ENCODE peak calls at places on chromosomes 5 and 9, in ten cellular contexts. Q, R, W, N, H, E, J, M, S and Z are unnamed samples. For H3K27me3, the result is how much of the 10 kb centered on the place peaks cover.

GRCh38 chr5:128825826-128826225 is 139.5 kb upstream of the SLC27A6 start:
- DNase-seq in Q (no peak), R (no peak), W (no peak), N (peak), H (peak), E (no peak), J (no peak), M (peak), S (no peak), Z (peak)

GRCh38 chr5:34735436-34736426 is 79.6 kb downstream of the RAI14 start:
- DNase-seq in Q (no peak), R (no peak), W (no peak), N (peak), H (no peak), E (no peak), J (no peak), M (peak), S (no peak), Z (no peak)

GRCh38 chr5:53091304-53091703 is 18.3 kb downstream of the MOCS2 start:
- DNase-seq in Q (no peak), R (no peak), W (no peak), N (peak), H (peak), E (no peak), J (no peak), M (peak), S (no peak), Z (peak)

GRCh38 chr5:154967419-154968024 is 26.6 kb downstream of the MRPL22 start:
- DNase-seq in Q (no peak), R (no peak), W (no peak), N (peak), H (peak), E (no peak), J (no peak), M (peak), S (peak), Z (peak)

GRCh38 chr5:180684623-180685161 is 35.3 kb upstream of the FLT4 start:
- DNase-seq in Q (peak), R (peak), W (no peak), N (no peak), H (no peak), E (no peak), J (no peak), M (no peak), S (no peak), Z (no peak)

GRCh38 chr5:98911221-98912040 is 17.4 kb downstream of the CHD1 start:
- DNase-seq in Q (no peak), R (no peak), W (no peak), N (no peak), H (peak), E (no peak), J (no peak), M (no peak), S (no peak), Z (no peak)

GRCh38 chr5:90983148-90983547 is 400.0 kb downstream of the ARRDC3 start:
- DNase-seq in Q (no peak), R (no peak), W (no peak), N (peak), H (peak), E (no peak), J (no peak), M (peak), S (peak), Z (peak)

GRCh38 chr5:58794875-58795274 is 212.0 kb downstream of the RAB3C start:
- DNase-seq in Q (no peak), R (no peak), W (no peak), N (no peak), H (peak), E (no peak), J (no peak), M (no peak), S (no peak), Z (no peak)

GRCh38 chr5:122093861-122094650 is 16.0 kb upstream of the LOX start:
- DNase-seq in Q (no peak), R (no peak), W (no peak), N (peak), H (peak), E (no peak), J (no peak), M (no peak), S (no peak), Z (no peak)

GRCh38 chr5:56409331-56410190 is 176.4 kb upstream of the ANKRD55 start:
- DNase-seq in Q (no peak), R (no peak), W (no peak), N (peak), H (peak), E (no peak), J (no peak), M (peak), S (peak), Z (peak)

GRCh38 chr9:133154097-133154989 is 9.4 kb downstream of the GBGT1 start:
- DNase-seq in Q (no peak), R (no peak), W (no peak), N (no peak), H (no peak), E (no peak), J (no peak), M (no peak), S (no peak), Z (no peak)

GRCh38 chr5:38994329-38994927 is 79.8 kb downstream of the RICTOR start:
- DNase-seq in Q (peak), R (no peak), W (no peak), N (peak), H (peak), E (no peak), J (peak), M (peak), S (peak), Z (peak)

GRCh38 chr9:79477955-79478751 is 93.6 kb upstream of the TLE4 start:
- DNase-seq in Q (peak), R (peak), W (no peak), N (peak), H (peak), E (no peak), J (peak), M (no peak), S (peak), Z (peak)

GRCh38 chr9:93297659-93298497 is 113.9 kb downstream of the WNK2 start:
- DNase-seq in Q (no peak), R (no peak), W (peak), N (no peak), H (no peak), E (no peak), J (peak), M (no peak), S (no peak), Z (no peak)

GRCh38 chr9:133184971-133185370 is 21.3 kb upstream of the GBGT1 start:
- DNase-seq in Q (peak), R (no peak), W (no peak), N (peak), H (peak), E (no peak), J (no peak), M (peak), S (peak), Z (peak)

GRCh38 chr5:177988989-177989625 is 6.9 kb downstream of the PROP1 start:
- DNase-seq in Q (no peak), R (no peak), W (no peak), N (no peak), H (no peak), E (no peak), J (no peak), M (no peak), S (no peak), Z (no peak)

GRCh38 chr9:22528485-22528884 is 81.9 kb downstream of the DMRTA1 start:
- DNase-seq in Q (no peak), R (no peak), W (no peak), N (peak), H (no peak), E (no peak), J (no peak), M (peak), S (no peak), Z (no peak)

GRCh38 chr9:125663127-125663526 is 43.9 kb downstream of the MAPKAP1 start:
- DNase-seq in Q (no peak), R (no peak), W (no peak), N (peak), H (peak), E (no peak), J (no peak), M (peak), S (no peak), Z (peak)

DNA sequence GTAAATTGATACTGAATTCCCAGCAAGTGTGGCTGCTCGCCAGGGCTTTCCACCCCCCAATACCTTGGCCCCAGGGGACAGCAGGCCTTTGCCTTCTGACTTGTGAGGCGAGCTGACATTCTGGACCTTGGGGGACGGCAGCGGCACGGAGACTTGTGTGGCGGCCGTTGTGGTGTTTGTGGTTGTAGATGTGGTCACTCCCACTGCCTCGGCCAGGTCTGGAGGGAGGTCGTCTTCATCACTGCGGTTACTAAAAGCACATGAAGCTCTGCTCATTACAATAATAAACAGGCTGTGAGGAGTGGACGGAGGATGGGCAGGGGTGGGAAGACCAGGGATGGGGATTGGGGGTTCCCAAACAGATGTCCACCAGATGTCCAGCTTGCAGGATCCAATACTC is 27.1 kb upstream of the FRRS1L start:
- DNase-seq in Q (no peak), R (no peak), W (no peak), N (no peak), H (peak), E (no peak), J (no peak), M (peak), S (no peak), Z (no peak)
- H3K27me3 ChIP-seq in Q (under half), R (under half), W (under half), N (under half), H (under half), E (under half), J (under half), M (under half), S (under half), Z (under half)

GRCh38 chr5:139383275-139383992 is at the start of gene SLC23A1:
- DNase-seq in Q (no peak), R (no peak), W (no peak), N (peak), H (no peak), E (no peak), J (peak), M (no peak), S (no peak), Z (no peak)
- H3K27me3 ChIP-seq in Q (under half), R (under half), W (under half), N (under half), H (under half), E (under half), J (under half), M (under half), S (under half), Z (under half)

DNA sequence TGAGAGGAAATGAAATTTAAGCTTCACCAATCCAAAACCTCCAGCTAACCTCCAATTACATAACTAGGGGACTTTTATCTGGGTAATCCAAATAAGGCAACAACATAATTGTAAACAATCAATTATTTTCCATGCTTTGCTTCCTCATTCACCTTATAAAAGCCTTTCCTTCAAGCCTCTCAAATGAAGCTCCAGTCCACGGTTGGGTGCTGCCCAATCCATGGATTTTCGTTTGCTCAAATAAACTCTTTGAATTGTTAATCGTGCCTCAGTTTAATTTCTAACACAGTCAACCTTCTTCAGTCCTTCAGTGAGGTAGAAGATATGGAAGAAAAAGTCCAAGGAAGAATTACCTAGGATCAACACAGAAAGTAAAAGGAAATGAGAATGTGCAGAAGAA is 25.2 kb upstream of the SLC31A2 start:
- DNase-seq in Q (no peak), R (no peak), W (no peak), N (no peak), H (no peak), E (no peak), J (no peak), M (no peak), S (no peak), Z (no peak)
- H3K27me3 ChIP-seq in Q (under half), R (under half), W (under half), N (under half), H (under half), E (under half), J (under half), M (under half), S (under half), Z (under half)

GRCh38 chr9:37036237-37037136 is 2.4 kb upstream of the PAX5 start:
- DNase-seq in Q (peak), R (no peak), W (no peak), N (peak), H (no peak), E (no peak), J (peak), M (peak), S (peak), Z (no peak)

GRCh38 chr9:37037137-37037743 is 3.2 kb upstream of the PAX5 start:
- DNase-seq in Q (peak), R (no peak), W (no peak), N (no peak), H (no peak), E (no peak), J (no peak), M (peak), S (no peak), Z (peak)

GRCh38 chr9:37037744-37038640 is 3.9 kb upstream of the PAX5 start:
- DNase-seq in Q (peak), R (no peak), W (no peak), N (peak), H (no peak), E (no peak), J (peak), M (no peak), S (no peak), Z (no peak)

GRCh38 chr9:37040508-37041127 is 6.5 kb upstream of the PAX5 start:
- DNase-seq in Q (no peak), R (no peak), W (no peak), N (no peak), H (no peak), E (no peak), J (peak), M (no peak), S (no peak), Z (no peak)

GRCh38 chr9:37039065-37039464 is 5.0 kb upstream of the PAX5 start:
- DNase-seq in Q (no peak), R (no peak), W (no peak), N (no peak), H (no peak), E (no peak), J (no peak), M (no peak), S (no peak), Z (no peak)
- H3K27me3 ChIP-seq in Q (half or more), R (half or more), W (half or more), N (half or more), H (half or more), E (under half), J (half or more), M (half or more), S (under half), Z (half or more)

DNA sequence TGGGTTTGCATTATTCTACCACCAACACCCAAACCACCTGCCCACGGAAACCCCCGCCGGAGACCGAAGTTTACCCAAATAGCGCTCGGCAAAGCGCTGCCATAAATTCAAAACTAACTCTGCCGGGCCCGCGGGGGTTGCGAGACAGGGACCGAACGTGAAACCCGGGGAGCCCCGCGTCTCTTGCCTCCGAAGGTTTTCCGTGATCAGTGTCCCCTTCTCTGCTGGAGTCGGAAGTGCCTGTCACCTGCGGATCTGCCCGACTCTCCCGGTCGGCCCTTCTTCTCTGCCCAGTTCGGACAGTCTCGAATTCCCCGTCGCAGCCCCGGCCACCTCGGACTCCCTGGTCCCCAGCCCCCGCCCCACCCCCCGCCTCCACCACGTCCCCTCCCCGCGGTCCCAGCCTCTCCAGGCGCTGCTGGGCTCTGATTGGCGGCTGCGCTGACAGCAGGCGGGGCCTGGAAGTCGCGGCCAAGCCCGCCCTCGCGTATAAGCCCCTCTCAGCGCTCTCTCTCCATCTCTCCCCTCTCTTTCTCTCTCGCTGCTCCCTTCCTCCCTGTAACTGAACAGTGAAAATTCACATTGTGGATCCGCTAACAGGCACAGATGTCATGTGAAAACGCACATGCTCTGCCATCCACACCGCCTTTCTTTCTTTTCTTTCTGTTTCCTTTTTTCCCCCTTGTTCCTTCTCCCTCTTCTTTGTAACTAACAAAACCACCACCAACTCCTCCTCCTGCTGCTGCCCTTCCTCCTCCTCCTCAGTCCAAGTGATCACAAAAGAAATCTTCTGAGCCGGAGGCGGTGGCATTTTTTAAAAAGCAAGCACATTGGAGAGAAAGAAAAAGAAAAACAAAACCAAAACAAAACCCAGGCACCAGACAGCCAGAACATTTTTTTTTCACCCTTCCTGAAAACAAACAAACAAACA is at the start of gene RORB:
- DNase-seq in Q (peak), R (peak), W (no peak), N (peak), H (no peak), E (no peak), J (peak), M (peak), S (peak), Z (peak)
- H3K27me3 ChIP-seq in Q (under half), R (under half), W (under half), N (half or more), H (under half), E (under half), J (half or more), M (under half), S (under half), Z (under half)

GRCh38 chr9:122144006-122144405 is 15.6 kb downstream of the NDUFA8 start:
- DNase-seq in Q (no peak), R (no peak), W (no peak), N (no peak), H (no peak), E (no peak), J (no peak), M (no peak), S (no peak), Z (no peak)

GRCh38 chr9:122141671-122142070 is 17.9 kb downstream of the NDUFA8 start:
- DNase-seq in Q (no peak), R (no peak), W (no peak), N (no peak), H (no peak), E (no peak), J (no peak), M (no peak), S (no peak), Z (no peak)

GRCh38 chr9:122144836-122145235 is 14.7 kb downstream of the NDUFA8 start:
- DNase-seq in Q (no peak), R (no peak), W (no peak), N (peak), H (peak), E (no peak), J (no peak), M (peak), S (no peak), Z (no peak)

GRCh38 chr9:122145462-122145861 is 14.1 kb downstream of the NDUFA8 start:
- DNase-seq in Q (no peak), R (no peak), W (no peak), N (no peak), H (no peak), E (no peak), J (no peak), M (no peak), S (no peak), Z (no peak)

GRCh38 chr9:122143296-122143695 is 16.3 kb downstream of the NDUFA8 start:
- DNase-seq in Q (no peak), R (no peak), W (no peak), N (no peak), H (no peak), E (no peak), J (no peak), M (no peak), S (no peak), Z (no peak)
- H3K27me3 ChIP-seq in Q (under half), R (under half), W (under half), N (under half), H (under half), E (under half), J (under half), M (under half), S (under half), Z (under half)

GRCh38 chr9:883011-883410 is 41.5 kb downstream of the DMRT1 start:
- DNase-seq in Q (no peak), R (no peak), W (no peak), N (no peak), H (no peak), E (no peak), J (no peak), M (no peak), S (no peak), Z (no peak)
- H3K27me3 ChIP-seq in Q (under half), R (under half), W (under half), N (under half), H (under half), E (under half), J (under half), M (under half), S (under half), Z (under half)

GRCh38 chr5:135578305-135578684 is 496 bp downstream of the CXCL14 start:
- DNase-seq in Q (no peak), R (no peak), W (no peak), N (no peak), H (no peak), E (no peak), J (peak), M (no peak), S (no peak), Z (no peak)
- H3K27me3 ChIP-seq in Q (under half), R (under half), W (under half), N (under half), H (under half), E (under half), J (half or more), M (under half), S (under half), Z (under half)

GRCh38 chr5:1639757-1640156 is 116.0 kb upstream of the LPCAT1 start:
- DNase-seq in Q (no peak), R (peak), W (no peak), N (no peak), H (no peak), E (no peak), J (peak), M (no peak), S (no peak), Z (no peak)
- H3K27me3 ChIP-seq in Q (under half), R (under half), W (under half), N (under half), H (under half), E (under half), J (under half), M (under half), S (under half), Z (under half)